ENCODE peak calls at places on chromosomes 3 and 15, in four cellular contexts. One of them, this sample, is unnamed.
A peak's percentile ranks its signal among the peaks of the same experiment; 100 is the strongest.

GRCh38 chr3:8239718-8240698 is 261.6 kb upstream of the LMCD1 start:
- DNase-seq in activated T-helper 1 cell treated with anti-CD3 and anti-CD28 coated beads, Interleukin-2, amount 50 U/mL, for 16 hours: no peak
- DNase-seq in activated CD4-positive, alpha-beta T cell treated with anti-CD3 and anti-CD28 coated beads, Interleukin-2, amount 50 U/mL, for 4 hours: peak; percentile 8
- DNase-seq in COR-L47: no peak
- DNase-seq in this sample: peak; percentile 63

GRCh38 chr15:34435658-34436057 is 1.9 kb downstream of the GOLGA8A start:
- DNase-seq in COR-L47: no peak
- DNase-seq in activated CD4-positive, alpha-beta T cell treated with anti-CD3 and anti-CD28 coated beads, Interleukin-2, amount 50 U/mL, for 4 hours: no peak
- DNase-seq in activated T-helper 1 cell treated with anti-CD3 and anti-CD28 coated beads, Interleukin-2, amount 50 U/mL, for 16 hours: no peak
- DNase-seq in this sample: no peak

GRCh38 chr15:32867313-32867626 is 149.5 kb downstream of the GREM1 start:
- DNase-seq in activated T-helper 1 cell treated with anti-CD3 and anti-CD28 coated beads, Interleukin-2, amount 50 U/mL, for 16 hours: no peak
- DNase-seq in activated CD4-positive, alpha-beta T cell treated with anti-CD3 and anti-CD28 coated beads, Interleukin-2, amount 50 U/mL, for 4 hours: no peak
- DNase-seq in COR-L47: no peak
- DNase-seq in this sample: peak; percentile 90

GRCh38 chr15:60392986-60393811 is 4.6 kb downstream of the ANXA2 start:
- DNase-seq in COR-L47: peak; percentile 53
- DNase-seq in activated CD4-positive, alpha-beta T cell treated with anti-CD3 and anti-CD28 coated beads, Interleukin-2, amount 50 U/mL, for 4 hours: no peak
- DNase-seq in activated T-helper 1 cell treated with anti-CD3 and anti-CD28 coated beads, Interleukin-2, amount 50 U/mL, for 16 hours: no peak
- DNase-seq in this sample: peak; percentile 98

GRCh38 chr3:55160241-55160877 is 232.5 kb upstream of the LRTM1 start:
- DNase-seq in activated T-helper 1 cell treated with anti-CD3 and anti-CD28 coated beads, Interleukin-2, amount 50 U/mL, for 16 hours: no peak
- DNase-seq in activated CD4-positive, alpha-beta T cell treated with anti-CD3 and anti-CD28 coated beads, Interleukin-2, amount 50 U/mL, for 4 hours: no peak
- DNase-seq in COR-L47: no peak
- DNase-seq in this sample: peak; percentile 100

GRCh38 chr3:56144792-56145191 is 323.5 kb downstream of the ERC2 start:
- DNase-seq in COR-L47: no peak
- DNase-seq in activated CD4-positive, alpha-beta T cell treated with anti-CD3 and anti-CD28 coated beads, Interleukin-2, amount 50 U/mL, for 4 hours: no peak
- DNase-seq in activated T-helper 1 cell treated with anti-CD3 and anti-CD28 coated beads, Interleukin-2, amount 50 U/mL, for 16 hours: no peak
- DNase-seq in this sample: peak; percentile 59

GRCh38 chr3:21531909-21532308 is 219.1 kb downstream of the ZNF385D start:
- DNase-seq in COR-L47: no peak
- DNase-seq in activated CD4-positive, alpha-beta T cell treated with anti-CD3 and anti-CD28 coated beads, Interleukin-2, amount 50 U/mL, for 4 hours: no peak
- DNase-seq in activated T-helper 1 cell treated with anti-CD3 and anti-CD28 coated beads, Interleukin-2, amount 50 U/mL, for 16 hours: no peak
- DNase-seq in this sample: no peak

GRCh38 chr3:52873433-52874159 is 23.8 kb downstream of the STIMATE start:
- DNase-seq in COR-L47: no peak
- DNase-seq in activated T-helper 1 cell treated with anti-CD3 and anti-CD28 coated beads, Interleukin-2, amount 50 U/mL, for 16 hours: no peak
- DNase-seq in activated CD4-positive, alpha-beta T cell treated with anti-CD3 and anti-CD28 coated beads, Interleukin-2, amount 50 U/mL, for 4 hours: no peak
- DNase-seq in this sample: peak; percentile 50

GRCh38 chr15:99348412-99348811 is 97.1 kb downstream of the LRRC28 start:
- DNase-seq in activated T-helper 1 cell treated with anti-CD3 and anti-CD28 coated beads, Interleukin-2, amount 50 U/mL, for 16 hours: no peak
- DNase-seq in COR-L47: no peak
- DNase-seq in activated CD4-positive, alpha-beta T cell treated with anti-CD3 and anti-CD28 coated beads, Interleukin-2, amount 50 U/mL, for 4 hours: no peak
- DNase-seq in this sample: no peak

GRCh38 chr15:47355759-47356158 is 361.5 kb upstream of the SEMA6D start:
- DNase-seq in COR-L47: no peak
- DNase-seq in activated CD4-positive, alpha-beta T cell treated with anti-CD3 and anti-CD28 coated beads, Interleukin-2, amount 50 U/mL, for 4 hours: no peak
- DNase-seq in activated T-helper 1 cell treated with anti-CD3 and anti-CD28 coated beads, Interleukin-2, amount 50 U/mL, for 16 hours: no peak
- DNase-seq in this sample: no peak

GRCh38 chr15:41332788-41333527 is at the start of gene NUSAP1:
- DNase-seq in activated CD4-positive, alpha-beta T cell treated with anti-CD3 and anti-CD28 coated beads, Interleukin-2, amount 50 U/mL, for 4 hours: no peak
- DNase-seq in COR-L47: no peak
- DNase-seq in activated T-helper 1 cell treated with anti-CD3 and anti-CD28 coated beads, Interleukin-2, amount 50 U/mL, for 16 hours: no peak
- DNase-seq in this sample: no peak

GRCh38 chr15:100919481-100920405 is 586 bp downstream of the LRRK1 start:
- DNase-seq in COR-L47: no peak
- DNase-seq in activated T-helper 1 cell treated with anti-CD3 and anti-CD28 coated beads, Interleukin-2, amount 50 U/mL, for 16 hours: no peak
- DNase-seq in activated CD4-positive, alpha-beta T cell treated with anti-CD3 and anti-CD28 coated beads, Interleukin-2, amount 50 U/mL, for 4 hours: no peak
- DNase-seq in this sample: peak; percentile 27

GRCh38 chr3:78908236-78908635 is 859.6 kb downstream of the ROBO1 start:
- DNase-seq in COR-L47: no peak
- DNase-seq in activated CD4-positive, alpha-beta T cell treated with anti-CD3 and anti-CD28 coated beads, Interleukin-2, amount 50 U/mL, for 4 hours: no peak
- DNase-seq in activated T-helper 1 cell treated with anti-CD3 and anti-CD28 coated beads, Interleukin-2, amount 50 U/mL, for 16 hours: no peak
- DNase-seq in this sample: no peak

GRCh38 chr15:55742498-55742926 is 440 bp downstream of the PRTG start:
- DNase-seq in activated CD4-positive, alpha-beta T cell treated with anti-CD3 and anti-CD28 coated beads, Interleukin-2, amount 50 U/mL, for 4 hours: no peak
- DNase-seq in activated T-helper 1 cell treated with anti-CD3 and anti-CD28 coated beads, Interleukin-2, amount 50 U/mL, for 16 hours: no peak
- DNase-seq in COR-L47: peak; percentile 26
- DNase-seq in this sample: no peak

GRCh38 chr15:38678291-38678690 is 113.7 kb upstream of the RASGRP1 start:
- DNase-seq in COR-L47: no peak
- DNase-seq in activated T-helper 1 cell treated with anti-CD3 and anti-CD28 coated beads, Interleukin-2, amount 50 U/mL, for 16 hours: no peak
- DNase-seq in activated CD4-positive, alpha-beta T cell treated with anti-CD3 and anti-CD28 coated beads, Interleukin-2, amount 50 U/mL, for 4 hours: no peak
- DNase-seq in this sample: no peak

GRCh38 chr15:34810455-34811146 is 15.3 kb upstream of the ACTC1 start:
- DNase-seq in activated CD4-positive, alpha-beta T cell treated with anti-CD3 and anti-CD28 coated beads, Interleukin-2, amount 50 U/mL, for 4 hours: no peak
- DNase-seq in COR-L47: no peak
- DNase-seq in activated T-helper 1 cell treated with anti-CD3 and anti-CD28 coated beads, Interleukin-2, amount 50 U/mL, for 16 hours: no peak
- DNase-seq in this sample: peak; percentile 99

GRCh38 chr3:114155370-114155821 is 23.5 kb downstream of the DRD3 start:
- DNase-seq in activated CD4-positive, alpha-beta T cell treated with anti-CD3 and anti-CD28 coated beads, Interleukin-2, amount 50 U/mL, for 4 hours: peak; percentile 20
- DNase-seq in COR-L47: peak; percentile 30
- DNase-seq in activated T-helper 1 cell treated with anti-CD3 and anti-CD28 coated beads, Interleukin-2, amount 50 U/mL, for 16 hours: no peak
- DNase-seq in this sample: peak; percentile 11

GRCh38 chr3:8769088-8769822 is at the start of gene OXTR:
- DNase-seq in activated T-helper 1 cell treated with anti-CD3 and anti-CD28 coated beads, Interleukin-2, amount 50 U/mL, for 16 hours: peak; percentile 7
- DNase-seq in activated CD4-positive, alpha-beta T cell treated with anti-CD3 and anti-CD28 coated beads, Interleukin-2, amount 50 U/mL, for 4 hours: peak; percentile 13
- DNase-seq in COR-L47: peak; percentile 23
- DNase-seq in this sample: peak; percentile 88

GRCh38 chr3:95297586-95297985 is 1234.7 kb downstream of the NSUN3 start:
- DNase-seq in activated T-helper 1 cell treated with anti-CD3 and anti-CD28 coated beads, Interleukin-2, amount 50 U/mL, for 16 hours: no peak
- DNase-seq in COR-L47: no peak
- DNase-seq in activated CD4-positive, alpha-beta T cell treated with anti-CD3 and anti-CD28 coated beads, Interleukin-2, amount 50 U/mL, for 4 hours: no peak
- DNase-seq in this sample: no peak

GRCh38 chr3:124767691-124768090 is 37.4 kb downstream of the UMPS start:
- DNase-seq in activated T-helper 1 cell treated with anti-CD3 and anti-CD28 coated beads, Interleukin-2, amount 50 U/mL, for 16 hours: no peak
- DNase-seq in COR-L47: no peak
- DNase-seq in activated CD4-positive, alpha-beta T cell treated with anti-CD3 and anti-CD28 coated beads, Interleukin-2, amount 50 U/mL, for 4 hours: no peak
- DNase-seq in this sample: no peak

GRCh38 chr15:31371520-31372240 is 45.0 kb downstream of the KLF13 start:
- DNase-seq in activated T-helper 1 cell treated with anti-CD3 and anti-CD28 coated beads, Interleukin-2, amount 50 U/mL, for 16 hours: no peak
- DNase-seq in COR-L47: no peak
- DNase-seq in activated CD4-positive, alpha-beta T cell treated with anti-CD3 and anti-CD28 coated beads, Interleukin-2, amount 50 U/mL, for 4 hours: no peak
- DNase-seq in this sample: no peak

GRCh38 chr3:158261371-158261991 is 151.6 kb downstream of the RSRC1 start:
- DNase-seq in activated T-helper 1 cell treated with anti-CD3 and anti-CD28 coated beads, Interleukin-2, amount 50 U/mL, for 16 hours: no peak
- DNase-seq in COR-L47: no peak
- DNase-seq in activated CD4-positive, alpha-beta T cell treated with anti-CD3 and anti-CD28 coated beads, Interleukin-2, amount 50 U/mL, for 4 hours: no peak
- DNase-seq in this sample: no peak

GRCh38 chr3:71416868-71417267 is 166.7 kb downstream of the FOXP1 start:
- DNase-seq in activated T-helper 1 cell treated with anti-CD3 and anti-CD28 coated beads, Interleukin-2, amount 50 U/mL, for 16 hours: no peak
- DNase-seq in COR-L47: no peak
- DNase-seq in activated CD4-positive, alpha-beta T cell treated with anti-CD3 and anti-CD28 coated beads, Interleukin-2, amount 50 U/mL, for 4 hours: no peak
- DNase-seq in this sample: no peak

GRCh38 chr15:31265090-31265870 is 61.4 kb upstream of the KLF13 start:
- DNase-seq in activated CD4-positive, alpha-beta T cell treated with anti-CD3 and anti-CD28 coated beads, Interleukin-2, amount 50 U/mL, for 4 hours: no peak
- DNase-seq in activated T-helper 1 cell treated with anti-CD3 and anti-CD28 coated beads, Interleukin-2, amount 50 U/mL, for 16 hours: no peak
- DNase-seq in COR-L47: no peak
- DNase-seq in this sample: no peak

GRCh38 chr15:52706091-52706490 is 26.9 kb upstream of the ATOSA start:
- DNase-seq in COR-L47: no peak
- DNase-seq in activated T-helper 1 cell treated with anti-CD3 and anti-CD28 coated beads, Interleukin-2, amount 50 U/mL, for 16 hours: no peak
- DNase-seq in activated CD4-positive, alpha-beta T cell treated with anti-CD3 and anti-CD28 coated beads, Interleukin-2, amount 50 U/mL, for 4 hours: no peak
- DNase-seq in this sample: no peak

GRCh38 chr3:49171775-49172500 is 540 bp downstream of the KLHDC8B start:
- DNase-seq in COR-L47: no peak
- DNase-seq in activated T-helper 1 cell treated with anti-CD3 and anti-CD28 coated beads, Interleukin-2, amount 50 U/mL, for 16 hours: no peak
- DNase-seq in activated CD4-positive, alpha-beta T cell treated with anti-CD3 and anti-CD28 coated beads, Interleukin-2, amount 50 U/mL, for 4 hours: no peak
- DNase-seq in this sample: no peak

GRCh38 chr3:27570421-27571106 is 86.4 kb upstream of the SLC4A7 start:
- DNase-seq in activated T-helper 1 cell treated with anti-CD3 and anti-CD28 coated beads, Interleukin-2, amount 50 U/mL, for 16 hours: no peak
- DNase-seq in COR-L47: no peak
- DNase-seq in activated CD4-positive, alpha-beta T cell treated with anti-CD3 and anti-CD28 coated beads, Interleukin-2, amount 50 U/mL, for 4 hours: no peak
- DNase-seq in this sample: peak; percentile 39

GRCh38 chr3:94187697-94188096 is 124.8 kb downstream of the NSUN3 start:
- DNase-seq in activated CD4-positive, alpha-beta T cell treated with anti-CD3 and anti-CD28 coated beads, Interleukin-2, amount 50 U/mL, for 4 hours: no peak
- DNase-seq in COR-L47: no peak
- DNase-seq in activated T-helper 1 cell treated with anti-CD3 and anti-CD28 coated beads, Interleukin-2, amount 50 U/mL, for 16 hours: no peak
- DNase-seq in this sample: no peak

GRCh38 chr3:179541094-179541493 is 21.6 kb upstream of the ACTL6A start:
- DNase-seq in COR-L47: no peak
- DNase-seq in activated T-helper 1 cell treated with anti-CD3 and anti-CD28 coated beads, Interleukin-2, amount 50 U/mL, for 16 hours: no peak
- DNase-seq in activated CD4-positive, alpha-beta T cell treated with anti-CD3 and anti-CD28 coated beads, Interleukin-2, amount 50 U/mL, for 4 hours: no peak
- DNase-seq in this sample: no peak

GRCh38 chr3:17151598-17152373 is 267.0 kb downstream of the PLCL2 start:
- DNase-seq in COR-L47: no peak
- DNase-seq in activated CD4-positive, alpha-beta T cell treated with anti-CD3 and anti-CD28 coated beads, Interleukin-2, amount 50 U/mL, for 4 hours: peak; percentile 84
- DNase-seq in activated T-helper 1 cell treated with anti-CD3 and anti-CD28 coated beads, Interleukin-2, amount 50 U/mL, for 16 hours: peak; percentile 73
- DNase-seq in this sample: no peak

GRCh38 chr3:77620009-77620408 is 580.1 kb downstream of the ROBO2 start:
- DNase-seq in activated T-helper 1 cell treated with anti-CD3 and anti-CD28 coated beads, Interleukin-2, amount 50 U/mL, for 16 hours: no peak
- DNase-seq in activated CD4-positive, alpha-beta T cell treated with anti-CD3 and anti-CD28 coated beads, Interleukin-2, amount 50 U/mL, for 4 hours: no peak
- DNase-seq in COR-L47: no peak
- DNase-seq in this sample: peak; percentile 25

GRCh38 chr15:60605879-60606304 is 127.0 kb upstream of the ICE2 start:
- DNase-seq in COR-L47: no peak
- DNase-seq in activated CD4-positive, alpha-beta T cell treated with anti-CD3 and anti-CD28 coated beads, Interleukin-2, amount 50 U/mL, for 4 hours: no peak
- DNase-seq in activated T-helper 1 cell treated with anti-CD3 and anti-CD28 coated beads, Interleukin-2, amount 50 U/mL, for 16 hours: no peak
- DNase-seq in this sample: peak; percentile 88

GRCh38 chr3:149273096-149273751 is 51.6 kb upstream of the CP start:
- DNase-seq in COR-L47: peak; percentile 90
- DNase-seq in activated CD4-positive, alpha-beta T cell treated with anti-CD3 and anti-CD28 coated beads, Interleukin-2, amount 50 U/mL, for 4 hours: no peak
- DNase-seq in activated T-helper 1 cell treated with anti-CD3 and anti-CD28 coated beads, Interleukin-2, amount 50 U/mL, for 16 hours: no peak
- DNase-seq in this sample: peak; percentile 88

GRCh38 chr15:49083471-49084284 is 37.4 kb upstream of the SECISBP2L start:
- DNase-seq in activated T-helper 1 cell treated with anti-CD3 and anti-CD28 coated beads, Interleukin-2, amount 50 U/mL, for 16 hours: no peak
- DNase-seq in COR-L47: no peak
- DNase-seq in activated CD4-positive, alpha-beta T cell treated with anti-CD3 and anti-CD28 coated beads, Interleukin-2, amount 50 U/mL, for 4 hours: no peak
- DNase-seq in this sample: peak; percentile 72

GRCh38 chr3:13822042-13822441 is 57.8 kb downstream of the WNT7A start:
- DNase-seq in activated T-helper 1 cell treated with anti-CD3 and anti-CD28 coated beads, Interleukin-2, amount 50 U/mL, for 16 hours: no peak
- DNase-seq in COR-L47: no peak
- DNase-seq in activated CD4-positive, alpha-beta T cell treated with anti-CD3 and anti-CD28 coated beads, Interleukin-2, amount 50 U/mL, for 4 hours: no peak
- DNase-seq in this sample: no peak

GRCh38 chr15:62447742-62448141 is 282.7 kb upstream of the C2CD4B start:
- DNase-seq in activated CD4-positive, alpha-beta T cell treated with anti-CD3 and anti-CD28 coated beads, Interleukin-2, amount 50 U/mL, for 4 hours: no peak
- DNase-seq in activated T-helper 1 cell treated with anti-CD3 and anti-CD28 coated beads, Interleukin-2, amount 50 U/mL, for 16 hours: no peak
- DNase-seq in COR-L47: no peak
- DNase-seq in this sample: no peak

GRCh38 chr15:27993996-27994775 is 104.9 kb downstream of the OCA2 start:
- DNase-seq in activated T-helper 1 cell treated with anti-CD3 and anti-CD28 coated beads, Interleukin-2, amount 50 U/mL, for 16 hours: no peak
- DNase-seq in activated CD4-positive, alpha-beta T cell treated with anti-CD3 and anti-CD28 coated beads, Interleukin-2, amount 50 U/mL, for 4 hours: no peak
- DNase-seq in COR-L47: no peak
- DNase-seq in this sample: no peak

This sample was measured in AG10803.